ENCODE peak calls at places on chromosomes 5 and 9, in nine cellular contexts. E is choroid plexus epithelial cell, J is glutamatergic neuron, S is right atrium auricular region, W is tibial nerve, Z is A549, M is esophagus squamous epithelium, Y is neural progenitor cell, L is GM20000. B is an unnamed sample.

GRCh38 chr9:128092199-128092977 is 24.4 kb downstream of the SLC25A25 start:
- DNase-seq in E (no peak), W (no peak), M (no peak), Z (no peak), L (no peak), Y (no peak), S (no peak), J (no peak), B (no peak)

GRCh38 chr9:83280259-83280658 is 217.3 kb upstream of the RASEF start:
- DNase-seq in E (no peak), M (no peak), Z (peak), J (no peak), S (no peak), W (no peak), L (no peak), Y (no peak), B (no peak)

GRCh38 chr5:179323026-179323571 is 22.2 kb downstream of the ADAMTS2 start:
- DNase-seq in M (no peak), Y (no peak), W (no peak), L (no peak), J (peak), Z (no peak), E (no peak), S (no peak), B (no peak)

GRCh38 chr5:140208065-140208464 is 33.1 kb downstream of the CYSTM1 start:
- DNase-seq in L (no peak), E (no peak), S (no peak), J (no peak), W (no peak), M (no peak), Y (no peak), Z (no peak), B (no peak)

GRCh38 chr5:28219539-28219938 is 1181.2 kb upstream of the CDH9 start:
- DNase-seq in W (no peak), M (no peak), Y (no peak), L (no peak), E (no peak), Z (no peak), J (no peak), S (no peak), B (no peak)

GRCh38 chr5:135973323-135974018 is 18.7 kb upstream of the LECT2 start:
- DNase-seq in W (peak), S (no peak), E (peak), M (no peak), J (no peak), Z (peak), Y (no peak), L (no peak), B (no peak)

GRCh38 chr9:84419203-84419602 is 78.6 kb upstream of the SLC28A3 start:
- DNase-seq in Y (peak), L (no peak), W (no peak), M (no peak), J (no peak), S (no peak), E (peak), Z (no peak), B (no peak)

GRCh38 chr5:181195249-181195761 is 9.7 kb downstream of the TRIM7 start:
- DNase-seq in S (no peak), L (no peak), W (no peak), E (no peak), Y (no peak), J (no peak), M (no peak), Z (no peak), B (peak)

GRCh38 chr5:10297646-10298204 is 10.0 kb downstream of the CMBL start:
- DNase-seq in W (no peak), J (peak), L (no peak), Z (no peak), Y (no peak), M (no peak), S (no peak), E (no peak), B (no peak)

GRCh38 chr9:120413121-120414048 is 166.6 kb downstream of the CDK5RAP2 start:
- DNase-seq in J (no peak), L (no peak), Y (peak), Z (no peak), W (no peak), S (no peak), M (no peak), E (no peak), B (no peak)

GRCh38 chr9:78273761-78274160 is 23.2 kb upstream of the PSAT1 start:
- DNase-seq in J (no peak), S (no peak), E (peak), L (no peak), Z (no peak), M (no peak), W (no peak), Y (no peak), B (no peak)

GRCh38 chr5:57862471-57863282 is 380.1 kb upstream of the ACTBL2 start:
- DNase-seq in Y (no peak), W (peak), Z (no peak), L (no peak), S (no peak), M (no peak), J (no peak), E (peak), B (no peak)

GRCh38 chr5:8396756-8397155 is 527.8 kb downstream of the MTRR start:
- DNase-seq in S (no peak), Y (no peak), Z (no peak), J (no peak), L (no peak), W (no peak), M (no peak), E (peak), B (no peak)

GRCh38 chr5:168308976-168309598 is 17.6 kb downstream of the WWC1 start:
- DNase-seq in Y (no peak), M (no peak), L (no peak), E (no peak), Z (no peak), J (no peak), S (no peak), W (no peak), B (no peak)

GRCh38 chr5:75648712-75649111 is 37.5 kb downstream of the ANKDD1B start:
- DNase-seq in Y (no peak), S (no peak), W (no peak), L (peak), Z (no peak), J (no peak), E (no peak), M (no peak), B (peak)

GRCh38 chr5:9302228-9302627 is 243.6 kb downstream of the SEMA5A start:
- DNase-seq in M (no peak), W (no peak), J (no peak), L (no peak), Y (no peak), Z (no peak), E (peak), S (no peak), B (no peak)

GRCh38 chr5:59506285-59506877 is 387.1 kb downstream of the PDE4D start:
- DNase-seq in Y (peak), M (no peak), J (no peak), Z (no peak), L (no peak), E (peak), S (no peak), W (no peak), B (no peak)

GRCh38 chr9:2987679-2988078 is 143.8 kb upstream of the PUM3 start:
- DNase-seq in W (no peak), S (no peak), M (no peak), Y (no peak), L (no peak), E (no peak), Z (no peak), J (no peak), B (no peak)

GRCh38 chr9:30197954-30198353 is 2186.5 kb upstream of the ACO1 start:
- DNase-seq in Z (peak), M (no peak), W (no peak), J (no peak), L (no peak), Y (peak), E (no peak), S (no peak), B (no peak)

GRCh38 chr5:74017112-74017511 is 391.1 kb downstream of the ARHGEF28 start:
- DNase-seq in L (no peak), M (no peak), S (no peak), J (no peak), E (no peak), Z (no peak), Y (no peak), W (no peak), B (no peak)

GRCh38 chr9:23774266-23774665 is 51.8 kb downstream of the ELAVL2 start:
- DNase-seq in Z (no peak), E (no peak), Y (no peak), M (no peak), L (no peak), W (no peak), S (no peak), J (no peak), B (no peak)

GRCh38 chr5:132462856-132463745 is 27.5 kb downstream of the IRF1 start:
- DNase-seq in Z (no peak), S (no peak), Y (no peak), J (no peak), W (no peak), E (no peak), M (no peak), L (no peak), B (no peak)

GRCh38 chr9:20620658-20621552 is 1.4 kb downstream of the MLLT3 start:
- DNase-seq in Y (peak), S (peak), Z (peak), L (peak), M (no peak), J (peak), W (peak), E (peak), B (peak)

GRCh38 chr5:107604990-107605389 is 65.7 kb downstream of the EFNA5 start:
- DNase-seq in W (no peak), E (no peak), J (no peak), M (no peak), Z (no peak), S (no peak), Y (no peak), L (no peak), B (no peak)

GRCh38 chr9:113326230-113326629 is 13.8 kb downstream of the WDR31 start:
- DNase-seq in J (no peak), Y (no peak), L (no peak), M (no peak), W (no peak), E (no peak), Z (no peak), S (no peak), B (no peak)

GRCh38 chr5:150931368-150931965 is 26.7 kb upstream of the ZNF300 start:
- DNase-seq in E (peak), S (no peak), Z (no peak), M (no peak), L (no peak), J (no peak), W (no peak), Y (no peak), B (no peak)

GRCh38 chr5:14467251-14467650 is 114.3 kb upstream of the OTULINL start:
- DNase-seq in S (no peak), Z (no peak), E (no peak), Y (no peak), W (no peak), M (no peak), L (no peak), J (no peak), B (no peak)

GRCh38 chr9:137828527-137829259 is 48.9 kb upstream of the CACNA1B start:
- DNase-seq in M (no peak), S (no peak), Z (no peak), Y (peak), W (no peak), J (no peak), L (no peak), E (peak), B (no peak)

GRCh38 chr5:149125386-149125891 is 15.9 kb upstream of the ABLIM3 start:
- DNase-seq in J (peak), Y (peak), M (no peak), E (peak), L (no peak), S (no peak), Z (no peak), W (no peak), B (no peak)
- TF ChIP-seq CTCF in J (no peak), Y (peak), M (peak), E (peak), L (no peak), S (no peak), Z (no peak), W (no peak), B (no peak)

GRCh38 chr5:141641634-141642278 is 5.0 kb downstream of the RELL2 start:
- DNase-seq in J (no peak), L (peak), M (no peak), W (no peak), Y (no peak), E (peak), Z (peak), S (no peak), B (peak)
- TF ChIP-seq CTCF in J (no peak), L (no peak), M (peak), W (no peak), Y (no peak), E (peak), Z (peak), S (no peak), B (no peak)

GRCh38 chr9:33106827-33107621 is 30.6 kb upstream of the SMU1 start:
- DNase-seq in M (no peak), Y (no peak), W (no peak), J (no peak), Z (no peak), S (peak), E (peak), L (no peak), B (no peak)
- TF ChIP-seq CTCF in M (no peak), Y (no peak), W (no peak), J (no peak), Z (no peak), S (no peak), E (no peak), L (no peak), B (no peak)

GRCh38 chr9:122379340-122379739 is 8.5 kb downstream of the PTGS1 start:
- DNase-seq in E (no peak), M (no peak), S (no peak), Y (no peak), J (no peak), Z (peak), L (no peak), W (no peak), B (no peak)

GRCh38 chr9:122380293-122380692 is 9.5 kb downstream of the PTGS1 start:
- DNase-seq in S (no peak), W (no peak), Z (no peak), Y (no peak), L (no peak), M (no peak), J (no peak), E (no peak), B (no peak)

GRCh38 chr9:122376791-122377190 is 6.0 kb downstream of the PTGS1 start:
- DNase-seq in W (no peak), M (no peak), S (no peak), E (no peak), J (no peak), L (no peak), Y (no peak), Z (no peak), B (no peak)

GRCh38 chr9:122377241-122378164 is 6.7 kb downstream of the PTGS1 start:
- DNase-seq in W (no peak), Z (no peak), J (no peak), S (no peak), Y (no peak), M (no peak), L (no peak), E (peak), B (no peak)

GRCh38 chr9:122378236-122378635 is 7.4 kb downstream of the PTGS1 start:
- DNase-seq in Z (no peak), Y (no peak), W (no peak), S (no peak), E (no peak), M (no peak), J (no peak), L (no peak), B (no peak)
- TF ChIP-seq CTCF in Z (no peak), Y (no peak), W (no peak), S (no peak), E (no peak), M (no peak), J (no peak), L (no peak), B (no peak)

B was measured in GM13976.